ENCODE peak calls at places on chromosomes 11 and 22, in ten cellular contexts. Z is gastrocnemius medialis; N is posterior vena cava; D is GM19239; I is activated CD4-positive, alpha-beta T cell treated with anti-CD3 and anti-CD28 coated beads for 4 hours; A is effector memory CD8-positive, alpha-beta T cell; U is tibial artery; H is stimulated activated naive CD4-positive, alpha-beta T cell; T is stimulated activated CD8-positive, alpha-beta memory T cell treated with anti-CD3 and anti-CD28 coated beads, Interleukin-4, amount 100 ng/mL, for 4 hours; S is NCI-H774. Y is an unnamed sample.

GRCh38 chr11:117986981-117987495 is 844 bp downstream of the IL10RA start:
- DNase-seq in U (no peak), N (no peak), D (peak; percentile 64), I (peak; percentile 60), H (peak; percentile 85), S (no peak), A (peak; percentile 60), T (peak; percentile 40), Z (no peak), Y (peak; percentile 82)

GRCh38 chr11:102457865-102458264 is 5.3 kb upstream of the TMEM123 start:
- DNase-seq in S (peak; percentile 70), Z (no peak), T (no peak), H (no peak), D (no peak), I (no peak), N (no peak), U (no peak), A (no peak), Y (no peak)

GRCh38 chr22:37328017-37328416 is 45.7 kb downstream of the CYTH4 start:
- DNase-seq in D (no peak), T (no peak), N (no peak), S (no peak), H (no peak), A (no peak), U (no peak), Z (no peak), I (no peak), Y (no peak)

GRCh38 chr22:26502688-26503561 is 9.3 kb downstream of the TFIP11 start:
- DNase-seq in N (no peak), D (peak; percentile 46), S (no peak), U (no peak), Z (peak; percentile 87), I (peak; percentile 30), A (peak; percentile 65), H (peak; percentile 39), T (peak; percentile 30), Y (peak; percentile 90)

GRCh38 chr22:27113211-27114030 is 456.0 kb downstream of the MIAT start:
- DNase-seq in T (no peak), U (peak; percentile 90), N (no peak), A (no peak), I (no peak), S (no peak), H (no peak), Z (peak; percentile 53), D (no peak), Y (peak; percentile 95)

GRCh38 chr11:115745545-115746265 is 241.5 kb upstream of the CADM1 start:
- DNase-seq in Z (no peak), U (peak; percentile 25), H (no peak), I (no peak), S (no peak), D (no peak), A (no peak), N (no peak), T (no peak), Y (no peak)

GRCh38 chr22:49272546-49273125 is 555.0 kb downstream of the BRD1 start:
- DNase-seq in I (no peak), A (no peak), S (no peak), D (no peak), T (no peak), Z (no peak), U (peak; percentile 11), H (no peak), N (peak; percentile 49), Y (no peak)

GRCh38 chr11:125207866-125208425 is 43.4 kb downstream of the PKNOX2 start:
- DNase-seq in U (no peak), A (no peak), H (no peak), S (no peak), T (no peak), Z (no peak), D (no peak), N (peak; percentile 5), I (no peak), Y (no peak)

GRCh38 chr22:47847281-47847890 is 1084.9 kb downstream of the TBC1D22A start:
- DNase-seq in A (no peak), I (no peak), Z (no peak), S (no peak), H (no peak), D (no peak), N (no peak), T (no peak), U (no peak), Y (no peak)

GRCh38 chr11:75945925-75946324 is 130.9 kb downstream of the UVRAG start:
- DNase-seq in D (no peak), H (no peak), I (no peak), S (no peak), N (no peak), T (no peak), Z (no peak), A (no peak), U (no peak), Y (no peak)

GRCh38 chr22:28929197-28929596 is 45.8 kb downstream of the ZNRF3 start:
- DNase-seq in N (no peak), D (no peak), S (no peak), T (no peak), I (no peak), H (no peak), Z (no peak), U (no peak), A (no peak), Y (no peak)

GRCh38 chr11:65642014-65642671 is 4.2 kb downstream of the SIPA1 start:
- DNase-seq in D (no peak), S (no peak), A (no peak), U (no peak), I (no peak), N (peak; percentile 76), H (no peak), T (no peak), Z (no peak), Y (no peak)

GRCh38 chr11:92841719-92842118 is 127.7 kb upstream of the MTNR1B start:
- DNase-seq in T (no peak), N (no peak), A (no peak), Z (no peak), H (no peak), U (no peak), I (no peak), D (no peak), S (no peak), Y (no peak)

GRCh38 chr22:40953446-40953845 is 2.3 kb downstream of the RBX1 start:
- DNase-seq in S (no peak), H (no peak), T (no peak), U (no peak), I (no peak), Z (no peak), D (no peak), A (no peak), N (no peak), Y (peak; percentile 44)

GRCh38 chr11:79173615-79174014 is 267.2 kb downstream of the TENM4 start:
- DNase-seq in D (no peak), Z (peak; percentile 39), H (no peak), I (no peak), A (no peak), S (no peak), U (peak; percentile 36), N (no peak), T (no peak), Y (peak; percentile 90)

GRCh38 chr11:46363031-46363407 is 15.8 kb downstream of the DGKZ start:
- DNase-seq in A (no peak), D (no peak), I (no peak), U (peak; percentile 65), T (no peak), Z (peak; percentile 64), N (peak; percentile 90), S (no peak), H (no peak), Y (peak; percentile 86)

GRCh38 chr11:67165595-67165994 is 46.5 kb downstream of the KDM2A start:
- DNase-seq in U (no peak), I (no peak), N (no peak), A (no peak), Z (no peak), S (no peak), H (no peak), D (no peak), T (no peak), Y (no peak)

GRCh38 chr11:94032066-94032465 is 10.9 kb downstream of the HEPHL1 start:
- DNase-seq in I (no peak), U (no peak), Z (no peak), A (no peak), N (no peak), D (no peak), S (no peak), T (no peak), H (no peak), Y (no peak)

GRCh38 chr11:66017354-66017753 is 5.5 kb downstream of the CST6 start:
- DNase-seq in S (no peak), H (no peak), I (peak; percentile 78), Z (no peak), D (no peak), T (peak; percentile 49), N (no peak), U (no peak), A (no peak), Y (no peak)

GRCh38 chr22:39526736-39527171 is 5.8 kb downstream of the RPS19BP1 start:
- DNase-seq in N (no peak), S (no peak), Z (no peak), D (no peak), T (no peak), I (no peak), U (no peak), H (no peak), A (peak; percentile 12), Y (peak; percentile 37)

GRCh38 chr11:35160902-35161585 is 22.1 kb downstream of the CD44 start:
- DNase-seq in U (no peak), A (no peak), Z (no peak), N (no peak), H (no peak), S (no peak), I (no peak), D (no peak), T (no peak), Y (no peak)

GRCh38 chr11:109939176-109939810 is 153.9 kb upstream of the ZC3H12C start:
- DNase-seq in T (no peak), Z (peak; percentile 9), A (no peak), S (peak; percentile 85), U (no peak), H (no peak), D (no peak), I (no peak), N (no peak), Y (peak; percentile 50)

GRCh38 chr11:36744375-36745168 is 146.5 kb upstream of the RAG2 start:
- DNase-seq in U (peak; percentile 80), N (peak; percentile 90), A (peak; percentile 50), D (no peak), Z (peak; percentile 12), S (peak; percentile 15), H (peak; percentile 19), I (peak; percentile 44), T (no peak), Y (peak; percentile 58)

GRCh38 chr11:48103621-48104561 is 112.7 kb upstream of the OR4B1 start:
- DNase-seq in D (no peak), Z (no peak), H (no peak), I (no peak), S (no peak), U (no peak), N (no peak), T (no peak), A (no peak), Y (no peak)

GRCh38 chr11:35167451-35167954 is 28.5 kb downstream of the CD44 start:
- DNase-seq in T (no peak), N (no peak), I (no peak), D (no peak), Z (no peak), A (no peak), S (no peak), U (peak; percentile 69), H (no peak), Y (no peak)

GRCh38 chr11:9226514-9226913 is 38.6 kb downstream of the DENND5A start:
- DNase-seq in H (no peak), D (no peak), N (no peak), Z (no peak), U (no peak), S (no peak), A (no peak), T (no peak), I (no peak), Y (peak; percentile 67)

GRCh38 chr11:61488651-61489291 is 19.8 kb upstream of the LRRC10B start:
- DNase-seq in S (peak; percentile 58), D (no peak), U (peak; percentile 71), H (no peak), Z (peak; percentile 31), N (no peak), I (no peak), A (no peak), T (no peak), Y (no peak)

GRCh38 chr11:61091373-61092279 is 10.7 kb upstream of the CD5 start:
- DNase-seq in S (no peak), H (no peak), D (no peak), N (no peak), A (no peak), T (no peak), U (no peak), I (peak; percentile 47), Z (no peak), Y (no peak)

Y was measured in MV-4-11.